ENCODE peak calls at places on chromosomes 6 and 20, in five cellular contexts. Y is ascending aorta; O is tibial nerve; F is CD8-positive, alpha-beta memory T cell; W is MM.1S. C is an unnamed sample.

GRCh38 chr6:7914311-7914710 is 3.7 kb upstream of the TXNDC5 start:
- DNase-seq in Y (no peak), W (no peak), O (no peak), F (no peak), C (no peak)

GRCh38 chr20:62459488-62459887 is 16.3 kb downstream of the GATA5 start:
- DNase-seq in O (no peak), Y (no peak), W (no peak), F (no peak), C (no peak)

GRCh38 chr6:108179741-108180140 is 13.9 kb downstream of the NR2E1 start:
- DNase-seq in W (no peak), F (no peak), Y (peak; percentile 11), O (no peak), C (no peak)

GRCh38 chr6:70843328-70843918 is 113.4 kb downstream of the B3GAT2 start:
- DNase-seq in Y (no peak), O (no peak), W (no peak), F (no peak), C (no peak)

GRCh38 chr20:49278817-49279676 is 1.2 kb upstream of the ZNFX1 start:
- DNase-seq in W (peak; percentile 27), Y (no peak), O (no peak), F (no peak), C (no peak)

GRCh38 chr6:164097557-164098398 is 683.3 kb downstream of the QKI start:
- DNase-seq in Y (no peak), F (no peak), W (no peak), O (no peak), C (no peak)

GRCh38 chr6:113997106-113997505 is 26.2 kb upstream of the HDAC2 start:
- DNase-seq in Y (no peak), W (no peak), F (no peak), O (no peak), C (no peak)

GRCh38 chr6:131937703-131938631 is 13.2 kb downstream of the CCN2 start:
- DNase-seq in Y (no peak), F (no peak), O (no peak), W (no peak), C (no peak)

DNA sequence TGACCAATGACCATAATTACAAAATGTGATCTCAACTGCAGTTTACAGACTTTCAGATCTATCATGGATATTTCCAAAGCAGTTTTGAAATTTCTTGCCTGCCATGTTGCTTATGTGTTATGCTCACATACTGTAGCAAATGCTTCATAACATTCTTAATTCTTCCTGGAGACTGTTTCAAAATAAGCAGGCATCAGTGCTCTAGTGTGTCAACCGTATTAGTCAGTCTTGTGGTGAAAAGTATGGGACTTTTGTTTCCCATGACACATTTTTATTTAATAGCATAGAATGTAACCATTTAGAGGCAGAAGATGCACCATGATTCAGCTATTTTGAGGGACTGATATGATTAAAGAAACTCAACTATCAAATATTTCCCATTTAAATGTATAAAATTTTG is 1.7 kb downstream of the POPDC3 start:
- DNase-seq in Y (no peak), F (no peak), W (no peak), O (no peak), C (no peak)
- H3K27ac ChIP-seq in Y (no peak overlapping the region), F (no peak overlapping the region), W (no peak overlapping the region), O (peak overlapping the region; percentile 62), C (no peak overlapping the region)

DNA sequence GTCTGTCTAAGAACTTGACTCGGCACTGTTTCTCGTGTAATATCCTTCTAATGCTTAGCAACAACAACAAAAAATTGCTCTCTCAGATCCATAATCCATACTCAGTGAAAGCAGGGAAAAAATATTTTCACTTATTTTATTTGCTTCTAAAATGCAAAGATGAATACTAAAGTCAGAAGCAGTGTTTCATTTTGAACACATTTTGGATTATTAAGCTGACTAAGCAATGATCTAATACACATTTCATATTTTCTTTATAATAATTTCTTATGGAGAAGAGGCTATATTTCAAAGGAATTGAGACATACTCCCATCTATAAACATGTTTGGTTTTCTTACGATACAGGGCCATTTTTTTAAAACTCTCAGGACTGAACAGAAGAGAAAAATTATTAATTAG is 26.9 kb upstream of the VAPB start:
- DNase-seq in W (no peak), F (no peak), O (no peak), Y (no peak), C (no peak)
- H3K27ac ChIP-seq in W (no peak overlapping the region), F (no peak overlapping the region), O (no peak overlapping the region), Y (no peak overlapping the region), C (no peak overlapping the region)

DNA sequence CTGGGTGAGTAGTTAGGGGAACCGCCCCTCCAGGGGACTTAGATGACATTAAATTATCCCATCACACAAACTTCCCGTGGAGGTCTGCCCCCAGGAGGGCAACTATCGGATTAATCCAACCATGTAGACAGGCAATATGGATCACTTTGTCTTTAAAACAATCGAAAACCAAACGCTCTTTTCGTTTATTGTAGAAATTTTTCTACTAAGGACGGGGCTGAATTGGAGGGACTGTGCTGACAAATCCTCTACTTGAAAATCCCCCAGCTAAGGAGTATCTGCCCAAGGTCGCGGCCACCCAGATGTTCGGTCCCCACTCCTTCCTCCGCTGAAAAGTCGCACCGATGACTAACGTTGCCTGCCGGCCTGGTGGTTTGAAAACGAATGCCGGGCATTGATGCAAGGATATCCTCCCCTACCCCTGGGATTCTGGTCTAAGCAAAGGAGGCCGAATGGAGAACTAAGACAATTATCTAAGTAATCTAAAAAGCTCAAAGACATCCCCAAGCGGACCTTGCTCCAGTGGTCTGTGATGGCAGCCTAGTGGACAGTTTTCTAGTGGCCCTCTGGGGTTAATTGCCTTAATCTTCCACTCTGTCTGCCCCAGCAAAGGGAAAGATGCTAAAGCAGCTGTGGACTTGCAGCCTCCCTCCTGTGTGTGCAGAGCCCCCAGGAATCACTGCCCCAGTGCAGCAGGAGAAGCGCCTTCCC is 3.7 kb upstream of the FOXC1 start:
- DNase-seq in W (no peak), Y (no peak), F (no peak), O (no peak), C (no peak)
- H3K27ac ChIP-seq in W (no peak overlapping the region), Y (peak overlapping the region; percentile 97), F (no peak overlapping the region), O (no peak overlapping the region), C (no peak overlapping the region)

DNA sequence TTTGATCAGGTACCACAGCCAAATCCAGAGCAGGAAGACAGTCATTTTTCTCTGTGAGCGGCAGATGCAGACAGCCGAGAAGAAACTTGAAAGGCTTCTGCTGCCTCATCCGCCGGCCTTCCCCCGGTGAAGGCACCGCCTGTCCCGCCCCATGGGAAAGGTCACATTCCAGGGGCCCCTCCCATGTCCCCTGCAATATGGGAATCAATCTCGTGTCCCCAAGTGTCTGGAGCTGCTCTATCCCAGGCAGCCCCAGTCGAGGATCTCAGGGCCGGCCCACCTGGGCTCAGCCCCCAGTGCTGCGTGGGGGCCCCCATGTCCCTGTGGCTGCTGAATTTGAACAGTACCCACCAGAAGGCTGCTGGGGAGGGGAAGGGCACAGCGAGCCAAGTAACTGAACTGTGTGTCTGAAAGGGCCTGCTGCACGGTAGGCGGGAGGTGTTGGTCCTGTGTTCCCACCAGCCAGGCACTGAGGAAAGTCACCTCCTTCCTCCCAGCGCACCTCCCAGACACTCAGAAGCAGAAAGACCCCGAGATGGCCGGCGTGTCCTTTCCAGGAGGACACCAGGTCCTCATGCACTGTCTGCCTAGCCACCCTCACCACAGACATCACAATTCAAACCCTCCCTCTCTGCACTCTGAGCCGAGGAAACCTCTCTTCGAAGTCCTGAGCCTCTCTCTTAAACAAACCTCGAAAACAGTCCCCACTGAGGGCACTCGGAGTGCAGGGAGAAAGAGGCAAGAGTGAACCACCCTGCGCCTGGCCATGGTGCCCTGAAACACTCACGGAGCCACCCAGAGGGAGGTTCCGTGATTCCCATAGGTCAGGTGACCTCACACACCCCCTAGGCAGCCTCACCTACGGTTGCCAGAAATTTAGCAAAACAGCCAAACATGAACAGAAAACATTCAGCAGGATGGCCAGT is 99.3 kb downstream of the PSMB1 start:
- DNase-seq in Y (peak; percentile 48), W (no peak), F (no peak), O (no peak), C (peak; percentile 9)
- H3K27ac ChIP-seq in Y (no peak overlapping the region), W (no peak overlapping the region), F (no peak overlapping the region), O (no peak overlapping the region), C (no peak overlapping the region)

GRCh38 chr6:35327349-35328027 is 14.9 kb upstream of the PPARD start:
- DNase-seq in W (peak; percentile 80), F (peak; percentile 77), O (no peak), Y (peak; percentile 77), C (peak; percentile 60)
- H3K27ac ChIP-seq in W (peak overlapping the region; percentile 6), F (no peak overlapping the region), O (no peak overlapping the region), Y (no peak overlapping the region), C (no peak overlapping the region)

GRCh38 chr6:25296980-25297379 is 17.8 kb downstream of the CARMIL1 start:
- DNase-seq in W (no peak), O (no peak), Y (peak; percentile 81), F (no peak), C (no peak)

GRCh38 chr6:25297823-25298507 is 18.8 kb downstream of the CARMIL1 start:
- DNase-seq in Y (no peak), O (no peak), F (no peak), W (no peak), C (no peak)

GRCh38 chr6:25295651-25296050 is 16.5 kb downstream of the CARMIL1 start:
- DNase-seq in W (no peak), F (no peak), Y (no peak), O (no peak), C (no peak)

GRCh38 chr6:25296217-25296905 is 17.2 kb downstream of the CARMIL1 start:
- DNase-seq in W (no peak), F (no peak), O (no peak), Y (no peak), C (no peak)

DNA sequence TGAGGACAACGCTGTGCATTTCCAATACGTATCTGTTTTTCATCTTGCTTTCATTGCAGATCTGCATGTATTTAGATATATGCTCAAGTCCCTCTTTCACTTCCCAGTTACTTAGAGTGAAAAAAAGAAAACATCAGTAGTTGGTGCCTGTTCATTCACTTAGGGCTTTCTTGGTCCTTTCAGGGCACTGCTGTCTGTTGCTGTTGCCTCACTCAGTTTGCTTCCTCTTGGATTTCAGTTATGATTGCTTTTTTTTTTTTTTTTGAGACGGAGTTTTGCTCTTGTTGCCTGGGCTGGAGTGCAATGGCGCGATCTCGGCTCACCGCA is 19.3 kb downstream of the CARMIL1 start:
- DNase-seq in O (no peak), F (no peak), Y (no peak), W (no peak), C (no peak)
- H3K27ac ChIP-seq in O (peak overlapping the region; percentile 46), F (no peak overlapping the region), Y (peak overlapping the region; percentile 89), W (peak overlapping the region; percentile 64), C (no peak overlapping the region)

GRCh38 chr6:41939091-41939847 is 2.3 kb downstream of the CCND3 start:
- DNase-seq in F (no peak), Y (peak; percentile 74), O (no peak), W (no peak), C (no peak)
- H3K27ac ChIP-seq in F (peak overlapping the region; percentile 73), Y (peak overlapping the region; percentile 9), O (peak overlapping the region; percentile 92), W (no peak overlapping the region), C (no peak overlapping the region)

DNA sequence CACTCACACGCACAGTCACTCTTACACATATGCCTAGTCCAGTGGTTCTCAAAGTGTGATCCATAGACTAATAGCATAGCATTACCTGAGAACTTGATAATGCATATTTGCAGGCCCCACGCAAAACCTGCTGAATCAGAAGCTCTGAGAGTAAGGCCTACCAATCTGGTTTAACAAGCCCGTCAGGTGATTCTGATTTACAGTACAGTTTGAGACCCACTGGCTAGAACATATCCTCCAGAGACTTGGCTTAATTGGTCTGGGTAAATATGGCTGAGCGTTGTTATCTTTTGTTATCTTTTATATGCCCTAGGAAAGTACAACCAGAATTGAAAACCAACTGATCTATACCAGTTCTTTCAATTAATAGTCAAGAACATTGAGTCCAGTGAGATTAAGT is 9.6 kb downstream of the TSPYL4 start:
- DNase-seq in Y (no peak), W (no peak), F (no peak), O (no peak), C (no peak)
- H3K27ac ChIP-seq in Y (no peak overlapping the region), W (no peak overlapping the region), F (no peak overlapping the region), O (no peak overlapping the region), C (no peak overlapping the region)

GRCh38 chr6:101042966-101043365 is 161.8 kb upstream of the ASCC3 start:
- DNase-seq in O (no peak), W (no peak), Y (no peak), F (no peak), C (no peak)
- H3K27ac ChIP-seq in O (no peak overlapping the region), W (no peak overlapping the region), Y (no peak overlapping the region), F (no peak overlapping the region), C (no peak overlapping the region)

GRCh38 chr20:16350465-16350864 is 222.8 kb downstream of the KIF16B start:
- DNase-seq in Y (no peak), F (no peak), O (no peak), W (no peak), C (no peak)
- H3K27ac ChIP-seq in Y (no peak overlapping the region), F (no peak overlapping the region), O (peak overlapping the region; percentile 22), W (no peak overlapping the region), C (no peak overlapping the region)

C was measured in pancreas.